ENCODE peak calls at places on chromosomes 12 and 14, in four cellular contexts. T is GM12878, S is K562, B is HepG2. O is an unnamed sample.

GRCh38 chr14:32709072-32709471 is 229.6 kb upstream of the NPAS3 start:
- DNase-seq in T (no peak), S (no peak), B (no peak), O (no peak)

GRCh38 chr14:75981426-75981825 is 369 bp downstream of the TGFB3 start:
- DNase-seq in T (peak; percentile 60), S (peak; percentile 12), B (peak; percentile 18), O (no peak)

GRCh38 chr14:54435500-54435981 is 5.6 kb downstream of the CNIH1 start:
- DNase-seq in T (no peak), S (peak; percentile 41), B (no peak), O (no peak)

GRCh38 chr12:81257952-81258551 is 180.2 kb downstream of the ACSS3 start:
- DNase-seq in T (no peak), S (no peak), B (peak; percentile 34), O (no peak)

GRCh38 chr12:118061011-118061875 is at the start of gene WSB2:
- DNase-seq in T (no peak), S (peak; percentile 80), B (no peak), O (peak; percentile 70)

GRCh38 chr12:95767703-95768102 is 22.9 kb downstream of the NTN4 start:
- DNase-seq in T (no peak), S (no peak), B (no peak), O (no peak)

GRCh38 chr14:76773188-76773885 is 12.1 kb downstream of the VASH1 start:
- DNase-seq in T (no peak), S (peak; percentile 81), B (peak; percentile 41), O (no peak)

GRCh38 chr14:20179218-20179617 is 11.5 kb upstream of the OR11G2 start:
- DNase-seq in T (no peak), S (no peak), B (no peak), O (no peak)

GRCh38 chr14:101189962-101190560 is 286.5 kb upstream of the RTL1 start:
- DNase-seq in T (no peak), S (no peak), B (no peak), O (no peak)

GRCh38 chr12:95998611-95999300 is 2.6 kb upstream of the HAL start:
- DNase-seq in T (peak; percentile 34), S (peak; percentile 61), B (peak; percentile 65), O (no peak)

GRCh38 chr12:53345486-53346195 is 9.5 kb upstream of the SP7 start:
- DNase-seq in T (no peak), S (no peak), B (no peak), O (no peak)

GRCh38 chr12:122793685-122794106 is 19.3 kb downstream of the CCDC62 start:
- DNase-seq in T (no peak), S (peak; percentile 72), B (peak; percentile 34), O (no peak)

GRCh38 chr14:55102141-55102547 is 26.9 kb upstream of the LGALS3 start:
- DNase-seq in T (peak; percentile 99), S (peak; percentile 46), B (peak; percentile 54), O (no peak)

GRCh38 chr14:104805326-104805678 is 4.4 kb downstream of the ZBTB42 start:
- DNase-seq in T (no peak), S (peak; percentile 90), B (no peak), O (no peak)

GRCh38 chr14:104768437-104769323 is 15.7 kb downstream of the SIVA1 start:
- DNase-seq in T (peak; percentile 28), S (peak; percentile 89), B (peak; percentile 86), O (peak; percentile 100)

GRCh38 chr14:54669759-54670630 is 103.1 kb downstream of the SAMD4A start:
- DNase-seq in T (no peak), S (no peak), B (no peak), O (no peak)

GRCh38 chr12:66282244-66282643 is 20.0 kb upstream of the HELB start:
- DNase-seq in T (no peak), S (no peak), B (no peak), O (no peak)

GRCh38 chr12:5497329-5498058 is 65.6 kb downstream of the NTF3 start:
- DNase-seq in T (no peak), S (no peak), B (peak; percentile 9), O (no peak)

GRCh38 chr14:105303949-105304348 is 3.1 kb upstream of the BRF1 start:
- DNase-seq in T (no peak), S (peak; percentile 58), B (no peak), O (no peak)

DNA sequence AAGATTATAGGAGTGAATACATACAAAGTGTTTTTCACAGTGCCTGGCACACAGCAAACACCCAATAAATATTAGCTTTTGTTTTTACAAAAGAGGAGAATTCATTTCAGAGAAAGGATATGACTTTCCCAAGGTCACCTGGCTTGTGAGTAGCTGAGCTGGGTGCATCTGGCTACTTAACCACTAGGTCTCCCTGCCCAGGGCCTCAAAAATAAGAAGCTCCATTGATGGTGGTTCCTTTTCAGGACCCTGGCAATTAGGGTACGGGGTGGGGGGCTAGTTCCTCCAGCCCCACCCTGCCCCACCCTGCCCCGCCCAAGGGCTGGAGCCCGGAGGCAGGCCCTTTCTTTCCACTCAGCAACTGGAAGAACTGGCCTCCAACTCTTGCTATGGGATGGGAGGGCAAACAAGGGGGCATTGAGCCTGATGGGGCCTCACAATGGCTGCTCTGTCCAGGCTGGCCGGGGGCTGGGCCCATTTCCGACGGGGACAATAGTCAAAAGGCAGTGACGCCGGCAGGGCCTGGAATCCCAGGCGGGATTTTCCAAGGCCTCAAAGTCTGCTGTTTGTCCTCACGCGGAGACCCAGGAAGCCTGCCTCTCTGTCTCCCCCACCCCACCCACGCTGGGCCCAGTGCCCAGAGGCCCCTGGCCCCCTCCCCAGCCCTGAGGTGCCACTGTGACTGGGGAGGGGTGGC is 8.2 kb upstream of the ATG101 start:
- DNase-seq in T (no peak), S (no peak), B (peak; percentile 91), O (no peak)
- TF ChIP-seq JUND in T (no peak), S (no peak), B (no peak), O (no peak)

DNA sequence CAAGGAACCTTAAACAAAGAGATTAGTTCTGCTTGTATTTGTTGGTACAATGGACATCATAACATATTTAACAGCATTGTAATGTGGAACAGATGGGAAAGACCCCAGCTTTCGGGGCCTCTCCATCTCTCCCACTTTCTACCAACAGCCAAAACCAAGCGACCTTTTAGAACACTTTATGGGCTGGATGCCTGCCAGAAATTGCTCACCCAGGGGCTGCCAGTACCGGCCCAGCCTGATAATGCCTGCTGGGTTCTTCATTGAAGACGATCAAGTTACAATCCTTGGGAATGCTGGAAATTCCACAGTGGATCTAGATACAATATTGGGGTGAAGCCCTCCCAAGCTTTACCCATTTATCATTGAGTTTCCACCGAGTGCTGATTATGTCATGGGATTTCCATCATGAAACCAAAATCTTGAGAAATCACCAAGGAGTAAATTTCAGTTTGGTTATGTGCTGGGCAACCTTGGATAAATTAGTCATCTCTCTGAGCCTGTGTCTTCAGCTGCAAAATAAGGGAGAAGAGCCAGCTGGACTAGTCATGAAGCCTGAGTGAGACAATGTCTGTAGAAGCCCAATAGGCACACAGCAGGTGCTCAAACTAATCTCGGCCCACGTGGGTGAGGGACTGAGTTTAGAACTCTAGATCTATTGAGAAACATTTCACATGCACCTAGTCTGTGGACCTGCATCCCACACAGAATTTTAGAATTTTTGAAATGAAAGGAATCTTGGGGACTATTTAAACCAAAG is 75.5 kb upstream of the CLMN start:
- DNase-seq in T (no peak), S (no peak), B (no peak), O (no peak)
- TF ChIP-seq HDAC6 in T (no peak), S (no peak), B (no peak), O (no peak)

DNA sequence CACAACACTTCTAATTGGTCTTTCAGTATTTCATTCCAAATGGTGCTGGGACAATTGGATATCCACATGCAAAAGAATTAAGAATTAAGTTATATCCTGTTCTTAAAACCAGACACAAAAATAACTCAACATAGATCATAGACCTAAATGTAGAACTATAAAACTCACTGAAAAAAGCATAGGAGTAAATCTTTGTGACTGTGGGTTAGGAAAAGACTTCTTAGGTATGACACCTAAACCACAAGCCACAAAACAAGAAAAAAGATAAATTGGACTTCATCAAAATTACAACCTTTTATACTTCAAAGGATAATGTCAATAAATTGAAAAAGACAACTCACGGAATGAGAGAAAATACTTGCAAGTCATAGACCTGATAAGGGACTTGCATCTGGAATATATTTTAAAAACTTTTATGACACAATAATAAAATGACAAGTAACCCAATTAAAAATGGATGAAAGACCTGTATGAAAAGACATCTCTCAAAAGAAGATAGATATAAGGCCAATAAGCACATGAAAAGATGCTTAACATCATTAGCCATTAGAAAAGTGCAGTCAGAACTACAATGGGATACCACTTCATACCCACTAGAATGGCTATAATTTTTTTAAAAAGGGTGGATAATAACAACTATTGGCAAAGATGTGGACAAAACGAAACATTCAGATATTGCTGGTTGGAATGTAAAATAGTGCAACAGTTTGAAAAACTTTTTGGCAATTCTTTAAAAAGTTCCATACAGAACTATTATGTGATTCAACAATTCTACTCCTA is 72.5 kb upstream of the SLC38A4 start:
- DNase-seq in T (no peak), S (no peak), B (no peak), O (no peak)
- TF ChIP-seq EP300 in T (no peak), S (no peak), B (no peak), O (no peak)

GRCh38 chr14:22390824-22391461 is 198.1 kb downstream of the DAD1 start:
- DNase-seq in T (peak; percentile 63), S (no peak), B (peak; percentile 41), O (no peak)
- TF ChIP-seq JUND in T (no peak), S (no peak), B (no peak), O (no peak)

DNA sequence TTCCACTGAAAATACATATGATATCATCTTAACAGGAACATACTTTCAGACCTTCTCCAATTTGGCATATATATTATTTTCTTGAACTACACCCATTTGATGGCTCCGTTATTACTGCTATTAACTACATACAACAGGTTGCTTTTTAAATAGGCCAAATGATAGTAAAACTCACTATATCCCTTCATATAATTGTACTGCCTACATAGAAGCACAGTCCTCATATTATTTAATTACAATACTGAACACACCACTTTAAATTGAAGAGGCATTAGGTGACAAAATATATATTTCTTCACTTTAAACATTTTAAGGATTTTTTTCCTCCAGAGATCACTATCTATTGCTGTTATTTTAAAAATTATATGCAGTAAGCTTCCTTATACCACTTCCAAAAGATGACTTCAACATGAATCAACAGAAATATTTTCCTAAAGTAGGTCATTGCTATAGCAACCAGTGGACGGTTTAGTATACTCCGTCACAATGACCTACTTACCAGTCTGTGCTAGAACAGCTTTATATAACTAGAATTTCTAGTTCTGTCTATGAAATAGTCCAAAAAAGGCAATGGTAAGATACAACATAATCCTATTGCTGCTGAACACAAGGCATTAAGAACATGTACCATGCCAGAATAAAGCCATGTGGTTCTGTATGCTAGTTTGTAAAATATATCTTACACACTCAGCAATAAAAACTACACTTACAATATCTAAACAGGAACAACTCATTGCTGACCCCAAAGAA is 40.5 kb upstream of the MTERF2 start:
- DNase-seq in T (no peak), S (no peak), B (peak; percentile 66), O (no peak)
- TF ChIP-seq HDAC6 in T (no peak), S (no peak), B (no peak), O (no peak)

DNA sequence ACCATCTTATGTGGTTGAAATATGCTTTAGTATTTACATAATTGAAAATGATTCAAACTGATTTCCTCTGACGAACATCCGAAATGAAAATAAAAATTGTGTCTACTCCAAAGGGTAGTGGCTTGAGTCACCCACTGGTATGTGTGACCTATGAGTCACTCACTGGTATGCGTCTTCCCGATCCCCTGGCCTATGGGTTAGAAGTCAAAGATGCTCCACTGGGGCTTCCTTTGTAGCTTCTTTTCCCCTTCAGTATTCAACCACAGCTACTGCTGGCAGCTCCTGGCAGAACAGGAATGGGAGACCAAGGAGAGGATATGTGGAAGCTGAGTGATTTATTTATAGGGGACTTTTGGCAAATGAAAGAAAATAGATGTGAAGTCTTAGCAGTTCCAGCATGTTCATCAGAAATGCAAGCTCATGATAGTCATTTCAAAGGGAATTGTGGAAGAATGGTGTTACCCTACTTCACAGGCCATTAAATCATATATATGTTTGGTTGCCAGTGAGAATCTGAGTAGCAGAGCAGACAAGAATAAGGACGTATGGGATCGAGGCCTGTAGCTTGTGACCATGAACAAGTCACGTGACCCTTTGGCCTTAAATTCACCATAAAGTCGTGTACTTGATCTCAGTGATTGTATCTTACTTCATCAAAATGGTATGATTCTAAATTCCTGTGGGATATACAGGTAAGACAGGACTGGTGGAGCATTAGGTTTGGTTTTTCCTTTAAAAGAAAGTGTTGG is 108.3 kb downstream of the CRADD start:
- DNase-seq in T (no peak), S (peak; percentile 75), B (peak; percentile 63), O (peak; percentile 29)
- TF ChIP-seq EP300 in T (no peak), S (no peak), B (no peak), O (no peak)

O was measured in H1.